ENCODE peak calls at places on chromosomes 2 and 18, in four cellular contexts. B, D, H and A are unnamed samples.

GRCh38 chr2:86440631-86441391 is at the start of gene KDM3A:
- DNase-seq in B (peak), D (peak), H (peak), A (peak)

GRCh38 chr18:68484241-68484640 is 230.7 kb downstream of the TMX3 start:
- DNase-seq in B (no peak), D (no peak), H (no peak), A (peak)

GRCh38 chr2:130351495-130352125 is 4.2 kb upstream of the PTPN18 start:
- DNase-seq in B (no peak), D (no peak), H (peak), A (no peak)

GRCh38 chr2:236168110-236169067 is at the start of gene GBX2:
- DNase-seq in B (peak), D (no peak), H (no peak), A (peak)

GRCh38 chr18:12086249-12086648 is 7.4 kb upstream of the ANKRD62 start:
- DNase-seq in B (peak), D (no peak), H (no peak), A (no peak)

GRCh38 chr2:217875556-217876252 is 127.1 kb downstream of the TNS1 start:
- DNase-seq in B (no peak), D (no peak), H (no peak), A (no peak)

GRCh38 chr2:160517731-160518130 is 24.1 kb upstream of the RBMS1 start:
- DNase-seq in B (no peak), D (no peak), H (no peak), A (no peak)

GRCh38 chr2:219737270-219737691 is 109.9 kb downstream of the SLC4A3 start:
- DNase-seq in B (no peak), D (no peak), H (no peak), A (peak)

GRCh38 chr18:21930177-21930576 is 189.6 kb downstream of the MIB1 start:
- DNase-seq in B (no peak), D (no peak), H (no peak), A (no peak)

GRCh38 chr2:236264256-236264655 is at the start of gene ASB18:
- DNase-seq in B (no peak), D (no peak), H (no peak), A (no peak)

GRCh38 chr18:63868546-63868945 is 19.0 kb upstream of the SERPINB2 start:
- DNase-seq in B (no peak), D (no peak), H (no peak), A (no peak)

GRCh38 chr2:42378415-42378814 is 17.4 kb upstream of the COX7A2L start:
- DNase-seq in B (no peak), D (no peak), H (no peak), A (no peak)

GRCh38 chr2:150474326-150475074 is 13.0 kb downstream of the RND3 start:
- DNase-seq in B (no peak), D (no peak), H (no peak), A (no peak)

GRCh38 chr2:3805120-3805519 is 101.7 kb downstream of the DCDC2C start:
- DNase-seq in B (no peak), D (no peak), H (no peak), A (peak)

GRCh38 chr2:77487074-77487803 is 34.9 kb downstream of the LRRTM4 start:
- DNase-seq in B (peak), D (no peak), H (no peak), A (no peak)

GRCh38 chr2:23526114-23526513 is 141.1 kb downstream of the KLHL29 start:
- DNase-seq in B (no peak), D (no peak), H (no peak), A (no peak)

GRCh38 chr2:233708942-233709341 is 3.8 kb upstream of the UGT1A5 start:
- DNase-seq in B (no peak), D (no peak), H (no peak), A (no peak)

GRCh38 chr2:113211226-113212105 is 37.7 kb downstream of the PSD4 start:
- DNase-seq in B (no peak), D (no peak), H (no peak), A (peak)

GRCh38 chr2:227472265-227473018 is 486 bp downstream of the AGFG1 start:
- DNase-seq in B (peak), D (peak), H (peak), A (peak)

GRCh38 chr2:227471924-227472264 is at the start of gene AGFG1:
- DNase-seq in B (peak), D (peak), H (peak), A (peak)

GRCh38 chr2:227477291-227477690 is 5.3 kb downstream of the AGFG1 start:
- DNase-seq in B (no peak), D (no peak), H (no peak), A (no peak)

GRCh38 chr2:227474406-227474805 is 2.5 kb downstream of the AGFG1 start:
- DNase-seq in B (no peak), D (no peak), H (no peak), A (no peak)

DNA sequence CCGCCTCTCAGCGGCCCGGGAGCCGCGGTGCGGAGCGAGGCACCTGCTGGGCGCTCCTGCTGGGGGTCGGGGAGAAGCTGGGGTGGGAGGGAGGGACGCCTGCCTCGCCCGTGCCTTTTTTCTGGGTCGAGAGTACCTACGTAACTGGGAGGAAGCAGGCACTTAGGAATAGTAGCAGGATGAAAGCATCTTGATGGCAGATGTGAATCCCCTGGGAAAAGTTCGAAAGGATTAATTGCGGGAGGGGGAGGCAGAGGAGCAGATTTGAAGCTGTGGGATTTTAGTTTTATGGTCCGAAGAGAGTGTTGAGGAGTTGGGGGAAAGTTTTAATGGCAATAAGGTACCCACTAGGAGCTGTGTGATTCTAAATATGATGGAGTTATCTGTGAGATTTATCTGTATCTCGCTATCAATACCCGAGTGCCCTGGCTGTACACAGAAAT is 1.1 kb downstream of the AGFG1 start:
- DNase-seq in B (no peak), D (no peak), H (no peak), A (no peak)
- H3K27ac ChIP-seq in B (no peak), D (no peak), H (no peak), A (peak)

DNA sequence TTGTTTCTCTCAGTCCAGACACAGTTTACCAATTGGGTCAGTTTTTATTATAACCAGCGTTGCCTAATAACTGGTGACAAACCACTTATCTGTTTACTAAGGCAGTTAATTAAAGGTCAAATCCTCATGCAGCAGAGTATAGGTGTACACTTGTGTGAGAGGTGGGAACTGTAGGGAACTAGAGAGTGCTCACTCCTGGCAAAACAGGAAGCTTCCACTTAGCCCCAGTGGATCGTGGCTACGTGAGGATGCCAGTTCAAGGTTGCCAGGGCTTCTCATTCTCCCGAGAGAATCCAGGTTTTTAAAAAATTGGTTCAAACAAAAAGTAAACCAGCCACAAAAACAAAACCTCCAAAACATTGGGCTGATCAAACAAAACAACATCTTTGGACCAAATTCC is 8.1 kb downstream of the CYBRD1 start:
- DNase-seq in B (no peak), D (no peak), H (no peak), A (no peak)
- H3K27ac ChIP-seq in B (no peak), D (no peak), H (no peak), A (no peak)

DNA sequence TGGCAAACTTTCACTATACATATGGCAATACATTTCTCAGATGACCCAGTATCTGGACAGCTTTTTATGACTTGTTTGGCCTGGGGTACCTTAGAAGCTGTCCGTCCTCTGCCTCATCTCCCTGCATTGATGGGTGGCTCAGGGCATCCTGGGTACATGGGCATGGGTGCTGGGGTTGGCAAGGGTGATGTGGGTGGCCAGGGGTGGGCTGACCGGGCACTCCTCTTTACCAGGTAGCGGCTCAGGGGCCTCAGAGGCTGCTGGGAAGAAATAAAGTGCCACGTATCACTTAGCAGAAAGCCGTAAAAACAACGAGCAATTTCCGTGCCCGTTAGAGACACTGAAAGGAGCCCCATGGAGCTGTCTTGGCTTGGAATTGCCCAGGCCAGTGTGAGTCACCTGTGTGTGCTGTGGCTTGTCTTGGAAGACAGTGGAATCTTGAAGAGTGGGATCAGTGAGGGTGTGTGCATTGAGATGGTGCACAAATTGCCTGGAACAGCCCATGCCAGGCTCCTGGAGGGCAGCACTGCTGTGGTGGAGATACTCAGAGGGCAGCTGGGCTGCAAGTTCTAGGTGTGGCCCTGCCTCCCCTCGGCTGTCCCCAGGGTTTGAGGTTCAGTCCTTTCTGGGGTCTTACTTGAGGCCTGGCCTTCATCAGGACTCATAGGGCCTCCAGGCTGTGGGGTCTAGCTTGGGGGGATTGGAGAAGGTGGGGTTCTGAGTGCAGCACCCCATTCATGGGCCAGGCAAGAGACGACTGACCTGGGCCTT is 88.8 kb downstream of the FHOD3 start:
- DNase-seq in B (no peak), D (no peak), H (no peak), A (peak)
- H3K27ac ChIP-seq in B (no peak), D (no peak), H (no peak), A (peak)

DNA sequence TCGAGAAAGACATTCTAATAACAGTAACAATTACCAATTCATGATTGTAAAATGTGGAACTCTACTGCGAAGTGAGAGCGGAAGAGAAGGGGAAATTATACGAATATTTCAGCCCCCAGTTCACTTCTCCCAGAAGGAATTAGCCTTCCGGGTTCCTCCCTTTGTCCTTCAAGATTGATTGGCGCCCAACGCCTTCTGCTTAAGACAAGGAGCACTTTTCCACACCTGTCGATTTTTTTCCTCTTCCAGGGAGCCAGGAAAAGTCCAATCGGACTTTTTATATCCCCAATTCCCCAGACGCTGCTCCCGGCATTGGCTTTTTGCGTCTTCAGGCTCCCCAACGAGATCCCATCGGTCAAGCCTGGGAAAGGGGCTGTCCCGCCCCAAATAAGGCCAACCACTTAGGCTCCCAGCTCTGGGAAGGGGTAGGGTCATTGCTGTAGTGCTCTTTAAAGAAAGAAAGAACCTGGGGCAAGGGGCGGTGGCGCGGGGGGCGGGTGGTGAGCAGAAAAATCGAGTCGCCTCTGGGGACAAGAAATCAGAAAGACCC is 1.5 kb downstream of the DSC2 start:
- DNase-seq in B (peak), D (no peak), H (no peak), A (no peak)
- H3K27ac ChIP-seq in B (peak), D (peak), H (no peak), A (peak)

GRCh38 chr18:76457475-76457874 is 37.6 kb downstream of the ZNF516 start:
- DNase-seq in B (no peak), D (no peak), H (no peak), A (no peak)
- H3K27ac ChIP-seq in B (no peak), D (no peak), H (no peak), A (no peak)

GRCh38 chr2:8983571-8983970 is 19.9 kb downstream of the MBOAT2 start:
- DNase-seq in B (no peak), D (no peak), H (no peak), A (no peak)

GRCh38 chr2:8985561-8986326 is 17.7 kb downstream of the MBOAT2 start:
- DNase-seq in B (no peak), D (no peak), H (no peak), A (no peak)

GRCh38 chr2:8986327-8986976 is 17.0 kb downstream of the MBOAT2 start:
- DNase-seq in B (no peak), D (no peak), H (peak), A (no peak)

GRCh38 chr2:8984152-8984551 is 19.3 kb downstream of the MBOAT2 start:
- DNase-seq in B (no peak), D (no peak), H (no peak), A (no peak)

GRCh38 chr2:8984855-8985254 is 18.6 kb downstream of the MBOAT2 start:
- DNase-seq in B (no peak), D (no peak), H (no peak), A (no peak)
- H3K27ac ChIP-seq in B (no peak), D (peak), H (no peak), A (no peak)

GRCh38 chr2:121579326-121579725 is 48.6 kb downstream of the RNU4ATAC start:
- DNase-seq in B (no peak), D (no peak), H (no peak), A (no peak)
- H3K27ac ChIP-seq in B (no peak), D (no peak), H (no peak), A (no peak)

GRCh38 chr18:23226386-23226785 is 91.1 kb downstream of the CABLES1 start:
- DNase-seq in B (no peak), D (no peak), H (peak), A (no peak)
- H3K27ac ChIP-seq in B (no peak), D (no peak), H (peak), A (no peak)